ENCODE peak calls at places on chromosomes 11 and 22, in five cellular contexts. N is CD8-positive, alpha-beta T cell; K is CD4-positive, alpha-beta memory T cell; C is HCT116; Y is AG04450. X is an unnamed sample. For H3K9me3, the result is how much of the 10 kb centered on the place peaks cover.

GRCh38 chr22:50620861-50621490 is 7.0 kb downstream of the ARSA start:
- DNase-seq in Y (no peak), C (no peak), K (peak), N (peak), X (peak)

GRCh38 chr11:103659743-103660142 is 376.7 kb upstream of the DDI1 start:
- DNase-seq in Y (no peak), C (no peak), K (no peak), N (no peak), X (no peak)

GRCh38 chr11:21476588-21476987 is 716.3 kb upstream of the ANO5 start:
- DNase-seq in K (no peak), N (no peak), C (no peak), Y (no peak), X (no peak)

GRCh38 chr11:116582621-116583020 is 190.2 kb downstream of the BUD13 start:
- DNase-seq in K (no peak), Y (no peak), C (no peak), N (no peak), X (no peak)

GRCh38 chr22:28016781-28017557 is 97.9 kb upstream of the PITPNB start:
- DNase-seq in C (no peak), N (no peak), K (no peak), Y (no peak), X (peak)

GRCh38 chr11:122741613-122742012 is 86.1 kb downstream of the UBASH3B start:
- DNase-seq in N (no peak), C (no peak), Y (no peak), K (no peak), X (peak)

GRCh38 chr11:77171254-77171653 is 43.2 kb downstream of the MYO7A start:
- DNase-seq in C (no peak), N (no peak), Y (no peak), K (no peak), X (no peak)

GRCh38 chr11:77602385-77603105 is 12.8 kb downstream of the AQP11 start:
- DNase-seq in Y (peak), N (no peak), C (no peak), K (no peak), X (no peak)

GRCh38 chr11:87236368-87236767 is 198.6 kb downstream of the TMEM135 start:
- DNase-seq in Y (no peak), K (no peak), C (no peak), N (no peak), X (no peak)

GRCh38 chr11:109041876-109042275 is 377.0 kb downstream of the DDX10 start:
- DNase-seq in C (no peak), Y (no peak), K (no peak), N (no peak), X (no peak)

GRCh38 chr11:117186431-117186761 is 7.9 kb downstream of the SIDT2 start:
- DNase-seq in N (no peak), K (no peak), C (no peak), Y (no peak), X (peak)

GRCh38 chr11:78244080-78244479 is 55.4 kb downstream of the USP35 start:
- DNase-seq in Y (no peak), N (no peak), C (no peak), K (no peak), X (no peak)

GRCh38 chr22:19291580-19292261 is at the start of gene CLTCL1:
- DNase-seq in Y (peak), N (peak), C (peak), K (peak), X (peak)

GRCh38 chr22:41898645-41899044 is 16.2 kb downstream of the SHISA8 start:
- DNase-seq in K (no peak), Y (no peak), C (no peak), N (no peak), X (no peak)

GRCh38 chr11:1327064-1327460 is 17.6 kb upstream of the TOLLIP start:
- DNase-seq in Y (no peak), C (no peak), K (no peak), N (no peak), X (no peak)

GRCh38 chr11:129747161-129747560 is 68.5 kb upstream of the TMEM45B start:
- DNase-seq in Y (no peak), N (no peak), K (no peak), C (no peak), X (no peak)
- H3K27ac ChIP-seq in Y (no peak), N (no peak), K (no peak), C (no peak), X (no peak)

DNA sequence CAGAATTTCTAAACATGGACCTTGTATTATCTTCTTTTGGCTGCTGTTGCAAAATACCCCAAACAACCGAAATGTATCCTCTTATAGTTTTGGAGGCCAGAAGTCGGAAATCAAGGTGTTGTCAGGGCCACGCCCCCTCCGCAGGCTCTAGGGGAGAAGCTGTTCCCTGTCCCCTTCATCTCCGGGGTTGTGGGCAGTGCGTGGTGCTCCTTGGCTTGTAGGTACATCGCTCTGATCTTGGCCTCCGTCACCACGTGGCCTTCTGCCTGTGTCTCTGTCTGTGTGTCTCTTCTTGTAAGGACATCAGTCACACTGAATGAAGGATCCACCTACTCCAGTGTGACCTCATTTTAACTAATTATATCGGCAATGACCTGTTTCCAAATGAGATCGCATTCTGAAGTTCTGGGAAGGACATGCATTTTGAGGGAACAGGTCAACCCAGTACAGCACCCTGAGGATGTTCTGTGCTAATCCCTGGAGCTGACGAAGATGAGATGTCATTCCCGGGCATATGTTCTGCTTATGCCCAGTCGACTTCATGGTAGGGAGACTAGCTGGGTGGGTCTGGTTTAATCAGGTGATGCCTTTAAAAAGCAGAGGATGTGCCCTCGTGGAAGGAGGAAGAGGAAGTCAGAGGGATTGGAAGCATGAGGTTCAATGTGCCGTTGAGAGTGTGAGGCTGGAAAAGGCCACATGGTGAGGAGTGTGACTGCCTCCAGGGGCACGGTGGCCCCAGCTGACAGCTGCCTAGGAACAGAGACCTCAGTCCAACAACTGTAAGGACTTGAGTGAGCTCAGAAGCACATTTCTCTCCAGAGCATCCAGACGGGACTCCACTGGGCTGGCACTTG is 531.1 kb downstream of the TBC1D22A start:
- DNase-seq in K (no peak), Y (no peak), N (no peak), C (no peak), X (no peak)
- H3K9me3 ChIP-seq in K (under half), Y (under half), N (under half), C (under half), X (under half)

GRCh38 chr11:9875862-9876261 is 212.0 kb downstream of the SWAP70 start:
- DNase-seq in C (no peak), Y (no peak), K (no peak), N (no peak), X (no peak)
- H3K4me3 ChIP-seq in C (no peak), Y (no peak), K (no peak), N (no peak), X (no peak)

GRCh38 chr22:31530816-31531180 is 34.5 kb downstream of the SFI1 start:
- DNase-seq in C (no peak), Y (no peak), K (no peak), N (no peak), X (no peak)
- H3K27ac ChIP-seq in C (no peak), Y (no peak), K (no peak), N (no peak), X (peak)

DNA sequence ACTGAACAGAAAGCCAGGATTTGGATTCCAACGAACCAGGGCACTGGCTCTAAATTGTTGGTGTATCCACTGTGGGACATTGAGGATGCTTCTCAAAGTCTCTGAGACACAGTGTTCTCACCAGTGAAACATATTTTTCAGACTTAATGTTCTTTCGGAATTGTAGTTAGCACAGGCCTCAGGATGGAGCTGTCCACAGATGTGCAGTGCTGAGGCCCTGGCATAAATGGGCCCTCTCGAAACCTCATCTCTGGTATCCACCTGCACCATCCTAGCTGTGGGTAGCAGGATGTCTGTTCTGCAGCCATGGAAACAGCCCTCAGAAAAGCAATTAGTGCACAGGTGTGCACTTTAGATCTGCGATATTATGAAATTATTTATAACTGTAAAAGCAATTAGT is 656.8 kb downstream of the TBC1D22A start:
- DNase-seq in Y (no peak), N (no peak), C (no peak), K (no peak), X (no peak)
- H3K9me3 ChIP-seq in Y (under half), N (under half), C (under half), K (under half), X (under half)

GRCh38 chr22:35546886-35547285 is 6.3 kb downstream of the RASD2 start:
- DNase-seq in N (no peak), K (no peak), C (no peak), Y (no peak), X (no peak)

GRCh38 chr22:35548762-35549106 is 8.1 kb downstream of the RASD2 start:
- DNase-seq in Y (no peak), C (no peak), N (no peak), K (no peak), X (no peak)

GRCh38 chr22:35549338-35549737 is 8.7 kb downstream of the RASD2 start:
- DNase-seq in K (no peak), Y (no peak), N (no peak), C (no peak), X (peak)

GRCh38 chr22:35544810-35545209 is 4.2 kb downstream of the RASD2 start:
- DNase-seq in K (no peak), C (no peak), Y (no peak), N (no peak), X (no peak)

GRCh38 chr22:35547993-35548761 is 7.5 kb downstream of the RASD2 start:
- DNase-seq in C (no peak), Y (no peak), K (no peak), N (no peak), X (no peak)
- H3K4me3 ChIP-seq in C (no peak), Y (no peak), K (no peak), N (no peak), X (no peak)

GRCh38 chr22:45638834-45639746 is 32.5 kb upstream of the ATXN10 start:
- DNase-seq in Y (no peak), N (no peak), C (peak), K (no peak), X (peak)
- H3K27ac ChIP-seq in Y (no peak), N (no peak), C (peak), K (no peak), X (no peak)